ENCODE peak calls at places on chromosomes 16 and 17, in four cellular contexts. U, P, Q and V are unnamed samples. For H3K4me1, the result is how much of the 10 kb centered on the place peaks cover.

GRCh38 chr16:3173892-3174617 is 13.9 kb upstream of the OR1F1 start:
- DNase-seq in Q (peak), U (no peak), P (no peak), V (no peak)

GRCh38 chr17:74008196-74008595 is 195.3 kb upstream of the RPL38 start:
- DNase-seq in Q (no peak), U (no peak), P (no peak), V (no peak)

GRCh38 chr17:12794919-12795517 is 5.7 kb downstream of the ARHGAP44 start:
- DNase-seq in P (no peak), Q (no peak), U (no peak), V (no peak)

GRCh38 chr16:79171504-79172240 is 428.9 kb downstream of the MAF start:
- DNase-seq in U (no peak), Q (no peak), P (no peak), V (no peak)

GRCh38 chr17:44928950-44929720 is 13.8 kb upstream of the GFAP start:
- DNase-seq in P (no peak), U (no peak), Q (peak), V (no peak)

GRCh38 chr17:65910836-65911235 is 281.1 kb downstream of the CEP112 start:
- DNase-seq in Q (no peak), P (no peak), U (no peak), V (no peak)

GRCh38 chr16:53779186-53779585 is 75.2 kb downstream of the FTO start:
- DNase-seq in U (no peak), P (no peak), Q (no peak), V (no peak)

GRCh38 chr17:30290696-30291570 is 811 bp downstream of the BLMH start:
- DNase-seq in P (peak), U (no peak), Q (peak), V (peak)

GRCh38 chr17:82696916-82697807 is 1.3 kb downstream of the RAB40B start:
- DNase-seq in U (no peak), P (no peak), Q (no peak), V (no peak)

GRCh38 chr16:67444259-67445125 is 13.6 kb downstream of the HSD11B2 start:
- DNase-seq in P (no peak), Q (no peak), U (no peak), V (no peak)
- H3K4me1 ChIP-seq in P (half or more), Q (under half), U (under half), V (half or more)

GRCh38 chr16:17194190-17194780 is 276.5 kb downstream of the XYLT1 start:
- DNase-seq in U (no peak), Q (no peak), P (peak), V (peak)

GRCh38 chr16:17199135-17199534 is 271.6 kb downstream of the XYLT1 start:
- DNase-seq in P (no peak), U (no peak), Q (no peak), V (no peak)

GRCh38 chr16:17196526-17196925 is 274.2 kb downstream of the XYLT1 start:
- DNase-seq in P (no peak), Q (no peak), U (no peak), V (no peak)
- H3K4me3 ChIP-seq in P (no peak), Q (no peak), U (no peak), V (no peak)

GRCh38 chr16:68071547-68071901 is 13.6 kb upstream of the NFATC3 start:
- DNase-seq in Q (no peak), U (no peak), P (no peak), V (no peak)

GRCh38 chr16:68070249-68070725 is 14.9 kb upstream of the NFATC3 start:
- DNase-seq in P (no peak), Q (no peak), U (no peak), V (no peak)

GRCh38 chr16:68072038-68072695 is 13.0 kb upstream of the NFATC3 start:
- DNase-seq in Q (peak), P (peak), U (no peak), V (peak)

GRCh38 chr16:68069511-68070248 is 15.5 kb upstream of the NFATC3 start:
- DNase-seq in U (no peak), Q (no peak), P (no peak), V (peak)

DNA sequence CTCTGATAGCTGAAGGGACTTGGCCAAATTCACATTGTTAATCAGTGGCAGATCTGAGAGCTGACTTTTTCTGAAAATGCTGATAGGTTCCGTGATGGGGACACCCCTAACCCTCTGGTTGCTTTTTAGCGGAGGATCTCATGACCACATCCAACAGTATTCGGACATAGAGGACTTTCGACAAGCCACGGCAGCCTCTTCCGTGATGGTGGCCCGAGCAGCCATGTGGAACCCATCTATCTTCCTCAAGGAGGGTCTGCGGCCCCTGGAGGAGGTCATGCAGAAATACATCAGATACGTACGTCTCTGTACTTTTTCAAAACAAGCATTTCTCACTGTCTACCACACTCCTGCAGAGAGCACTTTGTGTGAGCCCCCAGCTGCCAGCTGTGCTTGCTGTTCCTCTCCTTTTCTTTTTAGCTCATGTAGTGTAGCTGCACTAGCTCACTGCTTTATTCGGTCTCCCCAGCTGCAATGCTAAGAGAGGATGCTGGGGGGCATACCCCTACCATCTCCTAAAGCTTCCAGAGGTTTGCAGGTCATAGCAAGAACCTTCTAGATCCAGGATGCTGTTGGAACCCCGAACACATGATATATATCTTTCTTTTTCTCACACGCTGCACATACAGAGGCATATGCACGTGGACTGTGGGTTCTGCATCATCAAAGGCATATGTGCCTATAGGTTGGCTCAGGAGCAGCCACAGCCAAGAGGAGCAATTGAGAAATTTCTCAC is 14.2 kb upstream of the NFATC3 start:
- DNase-seq in Q (no peak), U (no peak), P (no peak), V (no peak)
- H3K4me1 ChIP-seq in Q (under half), U (under half), P (under half), V (half or more)

GRCh38 chr17:35428229-35428628 is 4.1 kb downstream of the SLFN12 start:
- DNase-seq in Q (no peak), U (no peak), P (no peak), V (no peak)
- H3K4me3 ChIP-seq in Q (no peak), U (no peak), P (no peak), V (no peak)

GRCh38 chr17:43582426-43582825 is 36.3 kb upstream of the ETV4 start:
- DNase-seq in U (no peak), Q (no peak), P (no peak), V (no peak)
- H3K4me1 ChIP-seq in U (under half), Q (under half), P (under half), V (under half)

GRCh38 chr16:87457051-87457611 is 35.7 kb downstream of the ZCCHC14 start:
- DNase-seq in Q (peak), U (no peak), P (no peak), V (no peak)
- H3K4me3 ChIP-seq in Q (no peak), U (no peak), P (no peak), V (no peak)

GRCh38 chr16:69444873-69445517 is 20.6 kb downstream of the CYB5B start:
- DNase-seq in U (no peak), P (no peak), Q (no peak), V (no peak)
- H3K4me1 ChIP-seq in U (under half), P (under half), Q (under half), V (under half)

DNA sequence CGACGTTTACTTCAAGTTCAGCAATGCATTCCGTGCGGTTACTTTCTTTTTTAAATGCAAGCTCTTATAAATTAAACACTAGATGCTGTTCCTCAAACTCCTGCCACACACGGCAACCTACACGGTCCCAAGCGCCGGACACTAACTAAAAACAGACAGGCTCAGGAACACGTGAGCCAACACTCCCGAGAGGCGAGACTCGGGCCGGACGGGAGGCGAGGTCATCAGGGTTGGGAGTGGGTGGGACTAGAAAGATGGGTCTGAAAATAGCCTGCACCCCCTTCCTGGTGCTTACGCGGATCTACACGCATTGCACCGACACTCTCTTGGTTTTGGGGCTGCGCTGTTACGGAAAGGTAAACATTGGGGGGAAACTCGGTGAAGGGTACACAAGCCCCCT is 6.4 kb downstream of the CLCN7 start:
- DNase-seq in Q (peak), U (no peak), P (no peak), V (no peak)
- H3K4me3 ChIP-seq in Q (no peak), U (no peak), P (no peak), V (no peak)

GRCh38 chr17:15967706-15968399 is 22.9 kb downstream of the ADORA2B start:
- DNase-seq in U (no peak), Q (no peak), P (peak), V (no peak)

GRCh38 chr17:15965510-15965909 is 20.6 kb downstream of the ADORA2B start:
- DNase-seq in U (no peak), Q (no peak), P (no peak), V (no peak)

GRCh38 chr17:15969463-15969862 is 24.5 kb downstream of the ADORA2B start:
- DNase-seq in P (no peak), Q (no peak), U (no peak), V (no peak)

GRCh38 chr17:15966183-15966878 is 21.4 kb downstream of the ADORA2B start:
- DNase-seq in Q (no peak), U (no peak), P (no peak), V (no peak)

GRCh38 chr17:15966879-15967248 is 21.9 kb downstream of the ADORA2B start:
- DNase-seq in P (peak), Q (no peak), U (no peak), V (no peak)
- H3K4me1 ChIP-seq in P (under half), Q (under half), U (under half), V (under half)